ENCODE peak calls at places on chromosomes 2 and 18, in seven cellular contexts. N is cardiac fibroblast, U is fibroblast of lung, A is tibial nerve, H is IMR-90, I is choroid plexus epithelial cell, D is SK-N-SH. Q is an unnamed sample.

GRCh38 chr2:128413718-128414341 is 95.2 kb upstream of the HS6ST1 start:
- DNase-seq in N (no peak), U (no peak), A (no peak), H (no peak), I (no peak), D (peak; percentile 82), Q (no peak)

GRCh38 chr2:215332876-215333600 is 21.2 kb downstream of the ATIC start:
- DNase-seq in N (no peak), U (no peak), A (no peak), H (no peak), I (no peak), D (no peak), Q (no peak)

GRCh38 chr18:76274470-76275289 is 220.4 kb downstream of the ZNF516 start:
- DNase-seq in N (no peak), U (no peak), A (no peak), H (no peak), I (no peak), D (peak; percentile 71), Q (no peak)

GRCh38 chr18:8794133-8794986 is 89.0 kb downstream of the MTCL1 start:
- DNase-seq in N (no peak), U (peak; percentile 97), A (no peak), H (peak; percentile 89), I (peak; percentile 58), D (peak; percentile 64), Q (peak; percentile 83)

GRCh38 chr2:54895735-54896134 is 154.5 kb downstream of the RTN4 start:
- DNase-seq in N (peak; percentile 52), U (peak; percentile 40), A (no peak), H (peak; percentile 28), I (peak; percentile 72), D (no peak), Q (peak; percentile 80)

GRCh38 chr2:70907130-70907756 is 28.5 kb upstream of the ATP6V1B1 start:
- DNase-seq in N (peak; percentile 8), U (peak; percentile 15), A (no peak), H (no peak), I (peak; percentile 25), D (no peak), Q (no peak)

GRCh38 chr2:216366777-216367465 is 5.4 kb downstream of the MARCHF4 start:
- DNase-seq in N (peak; percentile 35), U (no peak), A (no peak), H (peak; percentile 40), I (peak; percentile 45), D (no peak), Q (peak; percentile 53)

GRCh38 chr2:237691200-237691907 is 64.0 kb downstream of the LRRFIP1 start:
- DNase-seq in N (no peak), U (no peak), A (peak; percentile 95), H (no peak), I (no peak), D (no peak), Q (no peak)

GRCh38 chr2:210496512-210496911 is 20.0 kb upstream of the LANCL1 start:
- DNase-seq in N (no peak), U (no peak), A (no peak), H (no peak), I (no peak), D (no peak), Q (no peak)

GRCh38 chr2:33607137-33607781 is 8.2 kb upstream of the FAM98A start:
- DNase-seq in N (no peak), U (no peak), A (no peak), H (no peak), I (no peak), D (no peak), Q (no peak)

GRCh38 chr2:54673501-54673998 is 49.9 kb upstream of the EML6 start:
- DNase-seq in N (peak; percentile 89), U (no peak), A (peak; percentile 73), H (no peak), I (no peak), D (no peak), Q (no peak)

GRCh38 chr2:66717491-66717890 is 282.6 kb downstream of the MEIS1 start:
- DNase-seq in N (no peak), U (peak; percentile 26), A (no peak), H (peak; percentile 71), I (peak; percentile 46), D (no peak), Q (peak; percentile 36)

GRCh38 chr2:70132244-70133126 is 45.2 kb downstream of the PCBP1 start:
- DNase-seq in N (peak; percentile 75), U (peak; percentile 54), A (no peak), H (peak; percentile 63), I (peak; percentile 85), D (peak; percentile 44), Q (peak; percentile 74)

GRCh38 chr2:20666364-20667150 is at the start of gene GDF7:
- DNase-seq in N (no peak), U (no peak), A (no peak), H (no peak), I (no peak), D (peak; percentile 93), Q (peak; percentile 36)

GRCh38 chr2:20664431-20665260 is 2.3 kb upstream of the GDF7 start:
- DNase-seq in N (no peak), U (no peak), A (no peak), H (no peak), I (no peak), D (peak; percentile 24), Q (no peak)

GRCh38 chr2:20667151-20667530 is 197 bp downstream of the GDF7 start:
- DNase-seq in N (no peak), U (no peak), A (no peak), H (no peak), I (no peak), D (peak; percentile 84), Q (no peak)

GRCh38 chr2:20665261-20666113 is 1.5 kb upstream of the GDF7 start:
- DNase-seq in N (no peak), U (no peak), A (no peak), H (no peak), I (no peak), D (peak; percentile 67), Q (no peak)

GRCh38 chr2:20666114-20666363 is 905 bp upstream of the GDF7 start:
- DNase-seq in N (no peak), U (no peak), A (no peak), H (no peak), I (no peak), D (peak; percentile 81), Q (no peak)
- H3K4me3 ChIP-seq in N (peak overlapping the region; percentile 11), U (no peak overlapping the region), A (peak overlapping the region; percentile 44), H (no peak overlapping the region), I (peak overlapping the region; percentile 39), D (peak overlapping the region; percentile 58), Q (peak overlapping the region; percentile 38)

GRCh38 chr18:48641981-48642380 is 103.2 kb downstream of the CTIF start:
- DNase-seq in N (no peak), U (no peak), A (no peak), H (peak; percentile 41), I (peak; percentile 79), D (no peak), Q (no peak)
- TF ChIP-seq CTCF in N (no peak), U (no peak), A (no peak), H (no peak), I (no peak), D (no peak), Q (no peak)

DNA sequence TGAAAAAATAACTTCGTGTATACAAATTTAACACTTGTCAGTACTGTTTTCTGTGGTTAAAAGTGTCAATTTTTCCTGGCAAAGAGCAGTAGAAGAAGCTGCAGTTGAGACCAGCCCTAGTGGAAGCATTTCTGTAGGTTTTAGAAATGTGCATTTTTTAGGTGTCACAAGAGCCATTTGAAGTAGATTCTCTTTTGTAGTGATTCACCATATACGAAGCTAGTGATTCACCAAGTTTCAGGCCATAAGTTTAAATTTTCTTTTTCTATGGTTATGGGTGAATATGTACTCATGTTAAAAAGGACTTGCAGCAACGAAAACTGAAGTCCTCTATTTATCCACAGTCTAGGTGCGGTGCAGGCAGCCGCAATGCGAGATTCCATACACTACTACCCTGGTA is 4.2 kb downstream of the NABP1 start:
- DNase-seq in N (no peak), U (peak; percentile 67), A (no peak), H (peak; percentile 72), I (no peak), D (no peak), Q (peak; percentile 58)
- H3K4me3 ChIP-seq in N (no peak overlapping the region), U (peak overlapping the region; percentile 63), A (no peak overlapping the region), H (peak overlapping the region; percentile 16), I (peak overlapping the region; percentile 84), D (peak overlapping the region; percentile 13), Q (peak overlapping the region; percentile 91)

GRCh38 chr2:171348056-171348455 is 85.7 kb downstream of the METTL8 start:
- DNase-seq in N (no peak), U (no peak), A (no peak), H (peak; percentile 10), I (no peak), D (no peak), Q (no peak)
- TF ChIP-seq CTCF in N (no peak), U (no peak), A (no peak), H (no peak), I (no peak), D (no peak), Q (no peak)

Q was measured in foreskin fibroblast.